ENCODE peak calls at places on chromosomes 1 and 21, in ten cellular contexts. One of them, this sample, is unnamed.

GRCh38 chr21:44758781-44759627 is 42.6 kb downstream of the UBE2G2 start:
- DNase-seq in NCI-H774: no peak
- DNase-seq in ELR: no peak
- DNase-seq in retina: no peak
- DNase-seq in activated T-helper 1 cell treated with anti-CD3 and anti-CD28 coated beads, Interleukin-12 subunit alpha, Interleukin-12 subunit beta, Interleukin-2, Interleukin-4 antibody, amounts not matched to agents 30 ng/mL and 10 ng/mL and 1 ng/mL, durations not matched to agents 14 hours and 24 hours and 36 hours: no peak
- DNase-seq in amniotic stem cell: no peak
- DNase-seq in AG04450: no peak
- DNase-seq in Calu3: no peak
- DNase-seq in putamen: no peak
- DNase-seq in activated T-cell treated with anti-CD3 and anti-CD28 coated beads for 1 hour: no peak
- DNase-seq in this sample: no peak

GRCh38 chr1:223209992-223210785 is 67.1 kb upstream of the TLR5 start:
- DNase-seq in NCI-H774: no peak
- DNase-seq in ELR: no peak
- DNase-seq in retina: no peak
- DNase-seq in activated T-helper 1 cell treated with anti-CD3 and anti-CD28 coated beads, Interleukin-12 subunit alpha, Interleukin-12 subunit beta, Interleukin-2, Interleukin-4 antibody, amounts not matched to agents 30 ng/mL and 10 ng/mL and 1 ng/mL, durations not matched to agents 14 hours and 24 hours and 36 hours: no peak
- DNase-seq in amniotic stem cell: no peak
- DNase-seq in AG04450: no peak
- DNase-seq in Calu3: no peak
- DNase-seq in putamen: no peak
- DNase-seq in activated T-cell treated with anti-CD3 and anti-CD28 coated beads for 1 hour: no peak
- DNase-seq in this sample: no peak

GRCh38 chr1:39110325-39110851 is 84.2 kb downstream of the NDUFS5 start:
- DNase-seq in NCI-H774: no peak
- DNase-seq in ELR: peak
- DNase-seq in retina: no peak
- DNase-seq in activated T-helper 1 cell treated with anti-CD3 and anti-CD28 coated beads, Interleukin-12 subunit alpha, Interleukin-12 subunit beta, Interleukin-2, Interleukin-4 antibody, amounts not matched to agents 30 ng/mL and 10 ng/mL and 1 ng/mL, durations not matched to agents 14 hours and 24 hours and 36 hours: no peak
- DNase-seq in amniotic stem cell: no peak
- DNase-seq in AG04450: no peak
- DNase-seq in Calu3: no peak
- DNase-seq in putamen: no peak
- DNase-seq in activated T-cell treated with anti-CD3 and anti-CD28 coated beads for 1 hour: no peak
- DNase-seq in this sample: no peak

GRCh38 chr1:196976278-196976677 is 1.1 kb upstream of the CFHR5 start:
- DNase-seq in NCI-H774: no peak
- DNase-seq in ELR: no peak
- DNase-seq in retina: no peak
- DNase-seq in activated T-helper 1 cell treated with anti-CD3 and anti-CD28 coated beads, Interleukin-12 subunit alpha, Interleukin-12 subunit beta, Interleukin-2, Interleukin-4 antibody, amounts not matched to agents 30 ng/mL and 10 ng/mL and 1 ng/mL, durations not matched to agents 14 hours and 24 hours and 36 hours: no peak
- DNase-seq in amniotic stem cell: no peak
- DNase-seq in AG04450: no peak
- DNase-seq in Calu3: no peak
- DNase-seq in putamen: no peak
- DNase-seq in activated T-cell treated with anti-CD3 and anti-CD28 coated beads for 1 hour: no peak
- DNase-seq in this sample: no peak

GRCh38 chr21:44888581-44889550 is 15.4 kb upstream of the PTTG1IP start:
- DNase-seq in NCI-H774: no peak
- DNase-seq in ELR: no peak
- DNase-seq in retina: no peak
- DNase-seq in activated T-helper 1 cell treated with anti-CD3 and anti-CD28 coated beads, Interleukin-12 subunit alpha, Interleukin-12 subunit beta, Interleukin-2, Interleukin-4 antibody, amounts not matched to agents 30 ng/mL and 10 ng/mL and 1 ng/mL, durations not matched to agents 14 hours and 24 hours and 36 hours: no peak
- DNase-seq in amniotic stem cell: no peak
- DNase-seq in AG04450: no peak
- DNase-seq in Calu3: no peak
- DNase-seq in putamen: no peak
- DNase-seq in activated T-cell treated with anti-CD3 and anti-CD28 coated beads for 1 hour: no peak
- DNase-seq in this sample: no peak

GRCh38 chr1:94971491-94971924 is 44.6 kb upstream of the CNN3 start:
- DNase-seq in NCI-H774: no peak
- DNase-seq in ELR: peak
- DNase-seq in retina: no peak
- DNase-seq in activated T-helper 1 cell treated with anti-CD3 and anti-CD28 coated beads, Interleukin-12 subunit alpha, Interleukin-12 subunit beta, Interleukin-2, Interleukin-4 antibody, amounts not matched to agents 30 ng/mL and 10 ng/mL and 1 ng/mL, durations not matched to agents 14 hours and 24 hours and 36 hours: no peak
- DNase-seq in amniotic stem cell: no peak
- DNase-seq in AG04450: no peak
- DNase-seq in Calu3: no peak
- DNase-seq in putamen: no peak
- DNase-seq in activated T-cell treated with anti-CD3 and anti-CD28 coated beads for 1 hour: no peak
- DNase-seq in this sample: peak

GRCh38 chr1:89719502-89720306 is 86.8 kb downstream of the LRRC8C start:
- DNase-seq in NCI-H774: no peak
- DNase-seq in ELR: peak
- DNase-seq in retina: peak
- DNase-seq in activated T-helper 1 cell treated with anti-CD3 and anti-CD28 coated beads, Interleukin-12 subunit alpha, Interleukin-12 subunit beta, Interleukin-2, Interleukin-4 antibody, amounts not matched to agents 30 ng/mL and 10 ng/mL and 1 ng/mL, durations not matched to agents 14 hours and 24 hours and 36 hours: no peak
- DNase-seq in amniotic stem cell: no peak
- DNase-seq in AG04450: no peak
- DNase-seq in Calu3: no peak
- DNase-seq in putamen: no peak
- DNase-seq in activated T-cell treated with anti-CD3 and anti-CD28 coated beads for 1 hour: no peak
- DNase-seq in this sample: no peak

GRCh38 chr1:172566196-172566997 is 33.4 kb downstream of the SUCO start:
- DNase-seq in NCI-H774: no peak
- DNase-seq in ELR: no peak
- DNase-seq in retina: no peak
- DNase-seq in activated T-helper 1 cell treated with anti-CD3 and anti-CD28 coated beads, Interleukin-12 subunit alpha, Interleukin-12 subunit beta, Interleukin-2, Interleukin-4 antibody, amounts not matched to agents 30 ng/mL and 10 ng/mL and 1 ng/mL, durations not matched to agents 14 hours and 24 hours and 36 hours: no peak
- DNase-seq in amniotic stem cell: no peak
- DNase-seq in AG04450: no peak
- DNase-seq in Calu3: no peak
- DNase-seq in putamen: no peak
- DNase-seq in activated T-cell treated with anti-CD3 and anti-CD28 coated beads for 1 hour: no peak
- DNase-seq in this sample: no peak

GRCh38 chr1:165217958-165218357 is 138.6 kb downstream of the LMX1A start:
- DNase-seq in NCI-H774: no peak
- DNase-seq in ELR: no peak
- DNase-seq in retina: no peak
- DNase-seq in activated T-helper 1 cell treated with anti-CD3 and anti-CD28 coated beads, Interleukin-12 subunit alpha, Interleukin-12 subunit beta, Interleukin-2, Interleukin-4 antibody, amounts not matched to agents 30 ng/mL and 10 ng/mL and 1 ng/mL, durations not matched to agents 14 hours and 24 hours and 36 hours: no peak
- DNase-seq in amniotic stem cell: no peak
- DNase-seq in AG04450: no peak
- DNase-seq in Calu3: no peak
- DNase-seq in putamen: no peak
- DNase-seq in activated T-cell treated with anti-CD3 and anti-CD28 coated beads for 1 hour: no peak
- DNase-seq in this sample: no peak

GRCh38 chr1:25689686-25690381 is 73.2 kb downstream of the MAN1C1 start:
- DNase-seq in NCI-H774: no peak
- DNase-seq in ELR: no peak
- DNase-seq in retina: no peak
- DNase-seq in activated T-helper 1 cell treated with anti-CD3 and anti-CD28 coated beads, Interleukin-12 subunit alpha, Interleukin-12 subunit beta, Interleukin-2, Interleukin-4 antibody, amounts not matched to agents 30 ng/mL and 10 ng/mL and 1 ng/mL, durations not matched to agents 14 hours and 24 hours and 36 hours: no peak
- DNase-seq in amniotic stem cell: no peak
- DNase-seq in AG04450: no peak
- DNase-seq in Calu3: no peak
- DNase-seq in putamen: no peak
- DNase-seq in activated T-cell treated with anti-CD3 and anti-CD28 coated beads for 1 hour: no peak
- DNase-seq in this sample: no peak

GRCh38 chr21:46555225-46555617 is 49.7 kb downstream of the S100B start:
- DNase-seq in NCI-H774: no peak
- DNase-seq in ELR: no peak
- DNase-seq in retina: no peak
- DNase-seq in activated T-helper 1 cell treated with anti-CD3 and anti-CD28 coated beads, Interleukin-12 subunit alpha, Interleukin-12 subunit beta, Interleukin-2, Interleukin-4 antibody, amounts not matched to agents 30 ng/mL and 10 ng/mL and 1 ng/mL, durations not matched to agents 14 hours and 24 hours and 36 hours: no peak
- DNase-seq in amniotic stem cell: no peak
- DNase-seq in AG04450: no peak
- DNase-seq in Calu3: no peak
- DNase-seq in putamen: no peak
- DNase-seq in activated T-cell treated with anti-CD3 and anti-CD28 coated beads for 1 hour: no peak
- DNase-seq in this sample: no peak

GRCh38 chr1:59497616-59498015 is 200.7 kb downstream of the FGGY start:
- DNase-seq in NCI-H774: no peak
- DNase-seq in ELR: no peak
- DNase-seq in retina: no peak
- DNase-seq in activated T-helper 1 cell treated with anti-CD3 and anti-CD28 coated beads, Interleukin-12 subunit alpha, Interleukin-12 subunit beta, Interleukin-2, Interleukin-4 antibody, amounts not matched to agents 30 ng/mL and 10 ng/mL and 1 ng/mL, durations not matched to agents 14 hours and 24 hours and 36 hours: no peak
- DNase-seq in amniotic stem cell: no peak
- DNase-seq in AG04450: no peak
- DNase-seq in Calu3: no peak
- DNase-seq in putamen: no peak
- DNase-seq in activated T-cell treated with anti-CD3 and anti-CD28 coated beads for 1 hour: no peak
- DNase-seq in this sample: no peak

GRCh38 chr21:31924548-31924947 is 51.7 kb downstream of the HUNK start:
- DNase-seq in NCI-H774: no peak
- DNase-seq in ELR: no peak
- DNase-seq in retina: no peak
- DNase-seq in activated T-helper 1 cell treated with anti-CD3 and anti-CD28 coated beads, Interleukin-12 subunit alpha, Interleukin-12 subunit beta, Interleukin-2, Interleukin-4 antibody, amounts not matched to agents 30 ng/mL and 10 ng/mL and 1 ng/mL, durations not matched to agents 14 hours and 24 hours and 36 hours: no peak
- DNase-seq in amniotic stem cell: no peak
- DNase-seq in AG04450: no peak
- DNase-seq in Calu3: no peak
- DNase-seq in putamen: no peak
- DNase-seq in activated T-cell treated with anti-CD3 and anti-CD28 coated beads for 1 hour: no peak
- DNase-seq in this sample: no peak

GRCh38 chr1:10899490-10900264 is 103.2 kb upstream of the CASZ1 start:
- DNase-seq in NCI-H774: no peak
- DNase-seq in ELR: no peak
- DNase-seq in retina: no peak
- DNase-seq in activated T-helper 1 cell treated with anti-CD3 and anti-CD28 coated beads, Interleukin-12 subunit alpha, Interleukin-12 subunit beta, Interleukin-2, Interleukin-4 antibody, amounts not matched to agents 30 ng/mL and 10 ng/mL and 1 ng/mL, durations not matched to agents 14 hours and 24 hours and 36 hours: no peak
- DNase-seq in amniotic stem cell: no peak
- DNase-seq in AG04450: no peak
- DNase-seq in Calu3: no peak
- DNase-seq in putamen: no peak
- DNase-seq in activated T-cell treated with anti-CD3 and anti-CD28 coated beads for 1 hour: no peak
- DNase-seq in this sample: no peak

GRCh38 chr1:32953495-32953894 is 11.1 kb downstream of the RNF19B start:
- DNase-seq in NCI-H774: no peak
- DNase-seq in ELR: peak
- DNase-seq in retina: no peak
- DNase-seq in activated T-helper 1 cell treated with anti-CD3 and anti-CD28 coated beads, Interleukin-12 subunit alpha, Interleukin-12 subunit beta, Interleukin-2, Interleukin-4 antibody, amounts not matched to agents 30 ng/mL and 10 ng/mL and 1 ng/mL, durations not matched to agents 14 hours and 24 hours and 36 hours: no peak
- DNase-seq in amniotic stem cell: no peak
- DNase-seq in AG04450: no peak
- DNase-seq in Calu3: no peak
- DNase-seq in putamen: no peak
- DNase-seq in activated T-cell treated with anti-CD3 and anti-CD28 coated beads for 1 hour: no peak
- DNase-seq in this sample: peak

GRCh38 chr1:219952361-219952760 is 24.0 kb upstream of the SLC30A10 start:
- DNase-seq in NCI-H774: no peak
- DNase-seq in ELR: no peak
- DNase-seq in retina: no peak
- DNase-seq in activated T-helper 1 cell treated with anti-CD3 and anti-CD28 coated beads, Interleukin-12 subunit alpha, Interleukin-12 subunit beta, Interleukin-2, Interleukin-4 antibody, amounts not matched to agents 30 ng/mL and 10 ng/mL and 1 ng/mL, durations not matched to agents 14 hours and 24 hours and 36 hours: no peak
- DNase-seq in amniotic stem cell: no peak
- DNase-seq in AG04450: no peak
- DNase-seq in Calu3: no peak
- DNase-seq in putamen: no peak
- DNase-seq in activated T-cell treated with anti-CD3 and anti-CD28 coated beads for 1 hour: no peak
- DNase-seq in this sample: no peak

GRCh38 chr1:222084996-222085395 is 343.1 kb upstream of the DUSP10 start:
- DNase-seq in NCI-H774: no peak
- DNase-seq in ELR: peak
- DNase-seq in retina: no peak
- DNase-seq in activated T-helper 1 cell treated with anti-CD3 and anti-CD28 coated beads, Interleukin-12 subunit alpha, Interleukin-12 subunit beta, Interleukin-2, Interleukin-4 antibody, amounts not matched to agents 30 ng/mL and 10 ng/mL and 1 ng/mL, durations not matched to agents 14 hours and 24 hours and 36 hours: no peak
- DNase-seq in amniotic stem cell: no peak
- DNase-seq in AG04450: no peak
- DNase-seq in Calu3: no peak
- DNase-seq in putamen: no peak
- DNase-seq in activated T-cell treated with anti-CD3 and anti-CD28 coated beads for 1 hour: no peak
- DNase-seq in this sample: no peak

GRCh38 chr1:9373614-9374013 is 80.9 kb downstream of the SPSB1 start:
- DNase-seq in NCI-H774: no peak
- DNase-seq in ELR: no peak
- DNase-seq in retina: no peak
- DNase-seq in activated T-helper 1 cell treated with anti-CD3 and anti-CD28 coated beads, Interleukin-12 subunit alpha, Interleukin-12 subunit beta, Interleukin-2, Interleukin-4 antibody, amounts not matched to agents 30 ng/mL and 10 ng/mL and 1 ng/mL, durations not matched to agents 14 hours and 24 hours and 36 hours: no peak
- DNase-seq in amniotic stem cell: no peak
- DNase-seq in AG04450: no peak
- DNase-seq in Calu3: no peak
- DNase-seq in putamen: no peak
- DNase-seq in activated T-cell treated with anti-CD3 and anti-CD28 coated beads for 1 hour: no peak
- DNase-seq in this sample: no peak

GRCh38 chr1:16189921-16190499 is 22.4 kb downstream of the ARHGEF19 start:
- DNase-seq in NCI-H774: no peak
- DNase-seq in ELR: no peak
- DNase-seq in retina: peak
- DNase-seq in activated T-helper 1 cell treated with anti-CD3 and anti-CD28 coated beads, Interleukin-12 subunit alpha, Interleukin-12 subunit beta, Interleukin-2, Interleukin-4 antibody, amounts not matched to agents 30 ng/mL and 10 ng/mL and 1 ng/mL, durations not matched to agents 14 hours and 24 hours and 36 hours: no peak
- DNase-seq in amniotic stem cell: no peak
- DNase-seq in AG04450: no peak
- DNase-seq in Calu3: no peak
- DNase-seq in putamen: peak
- DNase-seq in activated T-cell treated with anti-CD3 and anti-CD28 coated beads for 1 hour: no peak
- DNase-seq in this sample: peak

GRCh38 chr21:23152130-23152529 is 2153.9 kb downstream of the NCAM2 start:
- DNase-seq in NCI-H774: no peak
- DNase-seq in ELR: peak
- DNase-seq in retina: no peak
- DNase-seq in activated T-helper 1 cell treated with anti-CD3 and anti-CD28 coated beads, Interleukin-12 subunit alpha, Interleukin-12 subunit beta, Interleukin-2, Interleukin-4 antibody, amounts not matched to agents 30 ng/mL and 10 ng/mL and 1 ng/mL, durations not matched to agents 14 hours and 24 hours and 36 hours: no peak
- DNase-seq in amniotic stem cell: no peak
- DNase-seq in AG04450: no peak
- DNase-seq in Calu3: no peak
- DNase-seq in putamen: no peak
- DNase-seq in activated T-cell treated with anti-CD3 and anti-CD28 coated beads for 1 hour: no peak
- DNase-seq in this sample: no peak

GRCh38 chr1:38152351-38153082 is 105.9 kb upstream of the POU3F1 start:
- DNase-seq in NCI-H774: peak
- DNase-seq in ELR: peak
- DNase-seq in retina: peak
- DNase-seq in activated T-helper 1 cell treated with anti-CD3 and anti-CD28 coated beads, Interleukin-12 subunit alpha, Interleukin-12 subunit beta, Interleukin-2, Interleukin-4 antibody, amounts not matched to agents 30 ng/mL and 10 ng/mL and 1 ng/mL, durations not matched to agents 14 hours and 24 hours and 36 hours: no peak
- DNase-seq in amniotic stem cell: no peak
- DNase-seq in AG04450: no peak
- DNase-seq in Calu3: no peak
- DNase-seq in putamen: no peak
- DNase-seq in activated T-cell treated with anti-CD3 and anti-CD28 coated beads for 1 hour: no peak
- DNase-seq in this sample: no peak

GRCh38 chr1:92749024-92749634 is 35.8 kb downstream of the EVI5 start:
- DNase-seq in NCI-H774: peak
- DNase-seq in ELR: peak
- DNase-seq in retina: no peak
- DNase-seq in activated T-helper 1 cell treated with anti-CD3 and anti-CD28 coated beads, Interleukin-12 subunit alpha, Interleukin-12 subunit beta, Interleukin-2, Interleukin-4 antibody, amounts not matched to agents 30 ng/mL and 10 ng/mL and 1 ng/mL, durations not matched to agents 14 hours and 24 hours and 36 hours: peak
- DNase-seq in amniotic stem cell: peak
- DNase-seq in AG04450: no peak
- DNase-seq in Calu3: peak
- DNase-seq in putamen: peak
- DNase-seq in activated T-cell treated with anti-CD3 and anti-CD28 coated beads for 1 hour: no peak
- DNase-seq in this sample: peak

GRCh38 chr1:38772953-38773352 is 86.6 kb downstream of the RRAGC start:
- DNase-seq in NCI-H774: no peak
- DNase-seq in ELR: no peak
- DNase-seq in retina: no peak
- DNase-seq in activated T-helper 1 cell treated with anti-CD3 and anti-CD28 coated beads, Interleukin-12 subunit alpha, Interleukin-12 subunit beta, Interleukin-2, Interleukin-4 antibody, amounts not matched to agents 30 ng/mL and 10 ng/mL and 1 ng/mL, durations not matched to agents 14 hours and 24 hours and 36 hours: no peak
- DNase-seq in amniotic stem cell: no peak
- DNase-seq in AG04450: no peak
- DNase-seq in Calu3: no peak
- DNase-seq in putamen: no peak
- DNase-seq in activated T-cell treated with anti-CD3 and anti-CD28 coated beads for 1 hour: no peak
- DNase-seq in this sample: no peak

GRCh38 chr21:39373634-39374033 is 24.7 kb upstream of the HMGN1 start:
- DNase-seq in NCI-H774: no peak
- DNase-seq in ELR: peak
- DNase-seq in retina: no peak
- DNase-seq in activated T-helper 1 cell treated with anti-CD3 and anti-CD28 coated beads, Interleukin-12 subunit alpha, Interleukin-12 subunit beta, Interleukin-2, Interleukin-4 antibody, amounts not matched to agents 30 ng/mL and 10 ng/mL and 1 ng/mL, durations not matched to agents 14 hours and 24 hours and 36 hours: no peak
- DNase-seq in amniotic stem cell: no peak
- DNase-seq in AG04450: no peak
- DNase-seq in Calu3: no peak
- DNase-seq in putamen: no peak
- DNase-seq in activated T-cell treated with anti-CD3 and anti-CD28 coated beads for 1 hour: no peak
- DNase-seq in this sample: peak

GRCh38 chr21:32001390-32001789 is 128.6 kb downstream of the HUNK start:
- DNase-seq in NCI-H774: peak
- DNase-seq in ELR: no peak
- DNase-seq in retina: no peak
- DNase-seq in activated T-helper 1 cell treated with anti-CD3 and anti-CD28 coated beads, Interleukin-12 subunit alpha, Interleukin-12 subunit beta, Interleukin-2, Interleukin-4 antibody, amounts not matched to agents 30 ng/mL and 10 ng/mL and 1 ng/mL, durations not matched to agents 14 hours and 24 hours and 36 hours: no peak
- DNase-seq in amniotic stem cell: no peak
- DNase-seq in AG04450: no peak
- DNase-seq in Calu3: no peak
- DNase-seq in putamen: no peak
- DNase-seq in activated T-cell treated with anti-CD3 and anti-CD28 coated beads for 1 hour: no peak
- DNase-seq in this sample: no peak

GRCh38 chr1:206911064-206911663 is 10.6 kb downstream of the FCMR start:
- DNase-seq in NCI-H774: peak
- DNase-seq in ELR: peak
- DNase-seq in retina: peak
- DNase-seq in activated T-helper 1 cell treated with anti-CD3 and anti-CD28 coated beads, Interleukin-12 subunit alpha, Interleukin-12 subunit beta, Interleukin-2, Interleukin-4 antibody, amounts not matched to agents 30 ng/mL and 10 ng/mL and 1 ng/mL, durations not matched to agents 14 hours and 24 hours and 36 hours: no peak
- DNase-seq in amniotic stem cell: peak
- DNase-seq in AG04450: no peak
- DNase-seq in Calu3: peak
- DNase-seq in putamen: no peak
- DNase-seq in activated T-cell treated with anti-CD3 and anti-CD28 coated beads for 1 hour: no peak
- DNase-seq in this sample: peak

GRCh38 chr21:44524412-44525371 is 15.3 kb downstream of the KRTAP10-1 start:
- DNase-seq in NCI-H774: no peak
- DNase-seq in ELR: no peak
- DNase-seq in retina: no peak
- DNase-seq in activated T-helper 1 cell treated with anti-CD3 and anti-CD28 coated beads, Interleukin-12 subunit alpha, Interleukin-12 subunit beta, Interleukin-2, Interleukin-4 antibody, amounts not matched to agents 30 ng/mL and 10 ng/mL and 1 ng/mL, durations not matched to agents 14 hours and 24 hours and 36 hours: no peak
- DNase-seq in amniotic stem cell: no peak
- DNase-seq in AG04450: no peak
- DNase-seq in Calu3: no peak
- DNase-seq in putamen: no peak
- DNase-seq in activated T-cell treated with anti-CD3 and anti-CD28 coated beads for 1 hour: no peak
- DNase-seq in this sample: no peak

GRCh38 chr1:160018900-160019299 is 12.9 kb downstream of the PIGM start:
- DNase-seq in NCI-H774: no peak
- DNase-seq in ELR: peak
- DNase-seq in retina: no peak
- DNase-seq in activated T-helper 1 cell treated with anti-CD3 and anti-CD28 coated beads, Interleukin-12 subunit alpha, Interleukin-12 subunit beta, Interleukin-2, Interleukin-4 antibody, amounts not matched to agents 30 ng/mL and 10 ng/mL and 1 ng/mL, durations not matched to agents 14 hours and 24 hours and 36 hours: no peak
- DNase-seq in amniotic stem cell: no peak
- DNase-seq in AG04450: no peak
- DNase-seq in Calu3: no peak
- DNase-seq in putamen: no peak
- DNase-seq in activated T-cell treated with anti-CD3 and anti-CD28 coated beads for 1 hour: no peak
- DNase-seq in this sample: peak

This sample was measured in ACHN.